ENCODE peak calls at places on chromosomes 16 and 17, in four cellular contexts. One of them, this sample, is unnamed.

GRCh38 chr16:88566158-88566557 is 4.0 kb upstream of the ZC3H18 start:
- DNase-seq in fibroblast of lung: peak
- DNase-seq in fibroblast of mammary gland: peak
- DNase-seq in ovary: no peak
- DNase-seq in this sample: no peak

GRCh38 chr16:11114366-11115164 is 141.4 kb downstream of the SOCS1 start:
- DNase-seq in fibroblast of lung: no peak
- DNase-seq in fibroblast of mammary gland: no peak
- DNase-seq in ovary: no peak
- DNase-seq in this sample: no peak

GRCh38 chr17:50677851-50678375 is 29.8 kb downstream of the ANKRD40 start:
- DNase-seq in fibroblast of lung: no peak
- DNase-seq in fibroblast of mammary gland: no peak
- DNase-seq in ovary: no peak
- DNase-seq in this sample: no peak

GRCh38 chr16:80330803-80331202 is 210.0 kb upstream of the DYNLRB2 start:
- DNase-seq in fibroblast of lung: no peak
- DNase-seq in fibroblast of mammary gland: no peak
- DNase-seq in ovary: no peak
- DNase-seq in this sample: no peak

GRCh38 chr16:84058211-84058610 is 15.6 kb upstream of the SLC38A8 start:
- DNase-seq in fibroblast of lung: no peak
- DNase-seq in fibroblast of mammary gland: no peak
- DNase-seq in ovary: no peak
- DNase-seq in this sample: no peak

GRCh38 chr16:81095953-81096714 is at the start of gene GCSH:
- DNase-seq in fibroblast of lung: peak
- DNase-seq in fibroblast of mammary gland: peak
- DNase-seq in ovary: peak
- DNase-seq in this sample: peak

GRCh38 chr17:27577124-27577761 is 53.7 kb upstream of the LGALS9 start:
- DNase-seq in fibroblast of lung: peak
- DNase-seq in fibroblast of mammary gland: peak
- DNase-seq in ovary: no peak
- DNase-seq in this sample: no peak

GRCh38 chr16:85754403-85754802 is 3.5 kb upstream of the C16orf74 start:
- DNase-seq in fibroblast of lung: no peak
- DNase-seq in fibroblast of mammary gland: no peak
- DNase-seq in ovary: no peak
- DNase-seq in this sample: no peak

GRCh38 chr16:80788016-80788415 is 16.4 kb downstream of the CDYL2 start:
- DNase-seq in fibroblast of lung: peak
- DNase-seq in fibroblast of mammary gland: peak
- DNase-seq in ovary: no peak
- DNase-seq in this sample: no peak

GRCh38 chr17:31321971-31322370 is 549 bp upstream of the EVI2A start:
- DNase-seq in fibroblast of lung: no peak
- DNase-seq in fibroblast of mammary gland: no peak
- DNase-seq in ovary: no peak
- DNase-seq in this sample: no peak

GRCh38 chr17:58338907-58339774 is 10.5 kb upstream of the TSPOAP1 start:
- DNase-seq in fibroblast of lung: peak
- DNase-seq in fibroblast of mammary gland: peak
- DNase-seq in ovary: no peak
- DNase-seq in this sample: no peak

GRCh38 chr17:71828182-71828596 is 292.6 kb upstream of the SOX9 start:
- DNase-seq in fibroblast of lung: peak
- DNase-seq in fibroblast of mammary gland: no peak
- DNase-seq in ovary: no peak
- DNase-seq in this sample: no peak

GRCh38 chr17:79129523-79129922 is 54.9 kb downstream of the ENGASE start:
- DNase-seq in fibroblast of lung: no peak
- DNase-seq in fibroblast of mammary gland: no peak
- DNase-seq in ovary: no peak
- DNase-seq in this sample: no peak

GRCh38 chr17:35539659-35540026 is 2.2 kb upstream of the SLFN12L start:
- DNase-seq in fibroblast of lung: no peak
- DNase-seq in fibroblast of mammary gland: no peak
- DNase-seq in ovary: no peak
- DNase-seq in this sample: no peak

GRCh38 chr17:17938388-17939107 is 33.7 kb downstream of the TOM1L2 start:
- DNase-seq in fibroblast of lung: peak
- DNase-seq in fibroblast of mammary gland: no peak
- DNase-seq in ovary: no peak
- DNase-seq in this sample: no peak

GRCh38 chr17:48532261-48532660 is 1.4 kb upstream of the HOXB1 start:
- DNase-seq in fibroblast of lung: no peak
- DNase-seq in fibroblast of mammary gland: no peak
- DNase-seq in ovary: no peak
- DNase-seq in this sample: no peak

GRCh38 chr17:73316919-73317505 is 5.2 kb upstream of the CDC42EP4 start:
- DNase-seq in fibroblast of lung: no peak
- DNase-seq in fibroblast of mammary gland: peak
- DNase-seq in ovary: no peak
- DNase-seq in this sample: no peak

GRCh38 chr17:38619937-38620550 is 14.3 kb upstream of the SRCIN1 start:
- DNase-seq in fibroblast of lung: no peak
- DNase-seq in fibroblast of mammary gland: no peak
- DNase-seq in ovary: no peak
- DNase-seq in this sample: no peak

GRCh38 chr17:8935194-8935593 is 30.3 kb downstream of the PIK3R5 start:
- DNase-seq in fibroblast of lung: peak
- DNase-seq in fibroblast of mammary gland: peak
- DNase-seq in ovary: no peak
- DNase-seq in this sample: no peak

GRCh38 chr17:48542956-48543853 is 1.7 kb downstream of the HOXB2 start:
- DNase-seq in fibroblast of lung: no peak
- DNase-seq in fibroblast of mammary gland: no peak
- DNase-seq in ovary: no peak
- DNase-seq in this sample: peak

GRCh38 chr17:20926532-20926931 is 116.3 kb downstream of the USP22 start:
- DNase-seq in fibroblast of lung: peak
- DNase-seq in fibroblast of mammary gland: peak
- DNase-seq in ovary: no peak
- DNase-seq in this sample: no peak

GRCh38 chr16:48099455-48099854 is 56.3 kb downstream of the ABCC12 start:
- DNase-seq in fibroblast of lung: no peak
- DNase-seq in fibroblast of mammary gland: peak
- DNase-seq in ovary: no peak
- DNase-seq in this sample: no peak

GRCh38 chr17:12666718-12667117 is 1.0 kb downstream of the MYOCD start:
- DNase-seq in fibroblast of lung: no peak
- DNase-seq in fibroblast of mammary gland: no peak
- DNase-seq in ovary: no peak
- DNase-seq in this sample: no peak

GRCh38 chr17:12664252-12664651 is 1.4 kb upstream of the MYOCD start:
- DNase-seq in fibroblast of lung: no peak
- DNase-seq in fibroblast of mammary gland: no peak
- DNase-seq in ovary: no peak
- DNase-seq in this sample: no peak

GRCh38 chr17:12665263-12666210 is at the start of gene MYOCD:
- DNase-seq in fibroblast of lung: peak
- DNase-seq in fibroblast of mammary gland: no peak
- DNase-seq in ovary: peak
- DNase-seq in this sample: peak

GRCh38 chr17:12664894-12665262 is 812 bp upstream of the MYOCD start:
- DNase-seq in fibroblast of lung: no peak
- DNase-seq in fibroblast of mammary gland: no peak
- DNase-seq in ovary: no peak
- DNase-seq in this sample: no peak

DNA sequence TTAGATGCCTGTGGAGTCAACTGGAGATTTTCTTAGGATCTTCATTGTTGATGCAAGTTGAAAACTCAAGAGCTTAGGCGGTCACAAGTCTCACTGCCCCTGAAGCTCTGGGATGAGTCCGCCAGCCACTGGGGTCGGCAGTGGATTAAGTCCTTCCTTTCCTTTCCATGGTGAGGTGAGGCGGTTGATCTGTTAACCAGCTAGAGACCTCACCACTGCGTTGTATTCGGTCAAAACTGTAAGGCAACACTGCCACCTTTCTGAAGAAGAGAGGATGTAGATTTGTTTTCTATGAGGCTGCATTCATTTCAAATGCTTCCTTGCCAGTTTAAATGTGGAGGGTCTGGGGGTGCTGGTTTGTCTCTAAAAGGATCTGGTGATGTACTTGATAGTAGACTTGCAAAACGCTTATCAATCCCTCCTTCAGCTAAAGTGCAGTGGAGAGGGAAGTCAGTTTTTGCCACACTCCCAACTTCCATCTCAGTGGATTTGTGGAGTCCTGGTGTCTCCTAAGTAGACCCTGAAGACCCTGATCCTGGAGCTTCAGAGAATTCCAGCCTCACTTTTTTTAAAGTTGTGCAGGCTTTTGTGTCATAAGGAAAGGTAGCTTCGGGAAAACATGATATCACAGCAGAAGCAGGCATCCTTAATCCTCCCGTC is 1.7 kb downstream of the MYOCD start:
- DNase-seq in fibroblast of lung: peak
- DNase-seq in fibroblast of mammary gland: peak
- DNase-seq in ovary: peak
- DNase-seq in this sample: peak
- TF ChIP-seq CTCF in fibroblast of lung: peak
- TF ChIP-seq CTCF in fibroblast of mammary gland: peak
- TF ChIP-seq CTCF in ovary: peak
- TF ChIP-seq CTCF in this sample: peak

DNA sequence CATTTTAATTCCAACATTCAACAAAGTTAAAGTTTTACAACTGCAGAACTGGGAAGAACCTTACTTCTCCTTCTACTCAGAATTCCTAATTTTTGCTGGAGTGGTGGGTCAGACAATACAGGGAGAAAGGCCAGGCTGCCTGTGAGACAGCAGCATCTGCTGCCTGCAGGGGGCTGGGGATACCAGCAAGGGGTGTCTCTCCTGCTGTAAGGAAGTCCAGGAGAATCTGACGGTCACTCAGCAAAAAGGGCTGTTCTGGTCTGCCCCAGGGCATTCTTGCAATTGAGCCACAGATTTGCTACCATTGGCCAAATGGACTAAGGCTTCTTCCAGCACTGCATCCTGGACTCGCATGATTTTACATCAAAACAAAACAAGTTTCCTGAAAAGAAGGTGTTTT is 426.6 kb upstream of the CDH11 start:
- DNase-seq in fibroblast of lung: no peak
- DNase-seq in fibroblast of mammary gland: no peak
- DNase-seq in ovary: no peak
- DNase-seq in this sample: no peak
- TF ChIP-seq CTCF in fibroblast of lung: peak
- TF ChIP-seq CTCF in fibroblast of mammary gland: peak
- TF ChIP-seq CTCF in ovary: no peak
- TF ChIP-seq CTCF in this sample: no peak

DNA sequence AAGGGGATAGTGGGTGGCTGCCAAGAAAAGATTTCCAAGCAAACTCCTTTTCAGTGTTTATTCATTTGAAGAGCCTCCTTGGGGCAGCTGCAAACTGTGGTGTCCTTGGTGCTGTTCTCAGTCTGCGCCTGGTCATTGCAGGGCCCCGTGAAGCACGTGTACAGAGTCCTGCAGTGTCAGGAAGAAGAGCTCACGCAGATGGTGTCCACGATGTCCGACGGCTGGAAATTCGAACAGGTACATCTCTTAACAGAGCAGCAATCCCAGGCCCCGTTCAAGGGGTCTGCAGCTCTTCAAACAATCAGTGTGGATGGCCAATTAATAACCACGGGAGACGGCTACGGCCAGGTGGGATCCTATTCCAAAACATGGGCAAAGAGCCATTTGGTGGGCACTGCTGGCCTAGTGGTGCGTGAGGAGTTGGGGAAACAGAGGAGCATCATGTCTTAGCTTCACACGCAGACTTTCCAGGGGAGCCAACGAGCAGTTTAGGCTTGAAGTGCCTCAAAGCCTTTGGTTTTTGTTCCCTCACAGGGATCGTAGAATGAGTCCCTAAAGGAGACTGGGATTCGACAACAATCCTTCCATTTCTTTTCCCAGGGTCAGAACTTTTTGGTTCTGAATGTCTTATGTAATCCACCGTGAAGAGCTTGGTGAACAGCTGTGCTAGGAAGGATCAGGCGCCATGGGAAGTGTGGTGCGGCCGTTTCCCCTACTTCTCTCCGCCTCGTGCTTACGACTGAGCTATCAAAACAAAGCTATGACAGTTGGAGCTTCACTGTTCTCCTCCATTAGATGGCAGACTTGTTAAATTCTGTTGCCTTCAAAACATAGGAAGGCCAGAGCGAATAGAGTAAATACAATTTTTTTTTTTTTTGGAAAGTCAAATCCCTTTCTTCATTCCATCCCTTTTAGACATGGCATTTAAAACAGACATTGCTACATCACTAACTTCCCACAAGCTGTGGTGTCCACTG is 12.6 kb downstream of the KCTD2 start:
- DNase-seq in fibroblast of lung: peak
- DNase-seq in fibroblast of mammary gland: peak
- DNase-seq in ovary: peak
- DNase-seq in this sample: no peak
- TF ChIP-seq CTCF in fibroblast of lung: peak
- TF ChIP-seq CTCF in fibroblast of mammary gland: peak
- TF ChIP-seq CTCF in ovary: peak
- TF ChIP-seq CTCF in this sample: no peak

GRCh38 chr17:2368383-2368782 is 31.1 kb downstream of the SGSM2 start:
- DNase-seq in fibroblast of lung: no peak
- DNase-seq in fibroblast of mammary gland: no peak
- DNase-seq in ovary: no peak
- DNase-seq in this sample: no peak

GRCh38 chr17:2364132-2365116 is 27.1 kb downstream of the SGSM2 start:
- DNase-seq in fibroblast of lung: no peak
- DNase-seq in fibroblast of mammary gland: no peak
- DNase-seq in ovary: no peak
- DNase-seq in this sample: no peak

GRCh38 chr17:2369039-2369438 is 31.7 kb downstream of the SGSM2 start:
- DNase-seq in fibroblast of lung: no peak
- DNase-seq in fibroblast of mammary gland: no peak
- DNase-seq in ovary: no peak
- DNase-seq in this sample: no peak

GRCh38 chr17:2365132-2365531 is 27.8 kb downstream of the SGSM2 start:
- DNase-seq in fibroblast of lung: no peak
- DNase-seq in fibroblast of mammary gland: no peak
- DNase-seq in ovary: no peak
- DNase-seq in this sample: no peak

DNA sequence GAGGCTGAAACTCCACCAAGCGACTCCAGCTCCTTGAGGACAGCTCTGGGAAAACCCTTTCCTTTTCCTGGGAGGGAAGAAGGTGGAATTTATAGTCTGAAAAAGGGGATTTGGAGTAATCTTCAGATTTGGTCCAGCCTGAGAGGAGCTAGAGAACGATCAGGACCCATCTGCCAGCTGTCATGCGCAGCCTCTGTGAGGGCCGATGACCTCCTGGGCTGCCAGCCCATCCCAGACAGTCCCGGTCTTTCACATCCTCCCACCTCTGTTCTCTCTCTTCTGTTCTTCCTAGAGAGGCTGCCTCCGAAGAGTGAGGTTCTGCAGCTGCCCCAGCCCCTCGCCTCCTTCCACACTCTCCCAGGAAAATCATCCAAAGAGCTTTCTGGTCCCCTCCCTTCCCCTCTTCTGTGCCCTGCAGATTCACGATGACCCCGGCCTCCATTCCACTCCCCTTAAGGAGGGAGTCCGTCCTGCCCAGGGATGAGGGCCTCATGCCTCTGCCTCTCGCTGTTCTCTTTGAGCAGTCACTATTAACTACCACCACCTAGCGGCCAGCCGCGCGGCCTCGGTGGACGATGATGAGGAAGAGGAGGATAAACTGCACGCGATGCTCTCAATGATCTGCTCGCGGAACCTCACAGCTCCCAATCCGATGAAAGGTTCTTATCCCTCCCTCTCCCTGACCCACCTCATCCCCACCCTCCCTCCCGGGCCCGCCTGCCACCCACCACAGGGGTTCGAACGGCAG is 29.6 kb downstream of the SGSM2 start:
- DNase-seq in fibroblast of lung: no peak
- DNase-seq in fibroblast of mammary gland: no peak
- DNase-seq in ovary: no peak
- DNase-seq in this sample: no peak
- TF ChIP-seq CTCF in fibroblast of lung: peak
- TF ChIP-seq CTCF in fibroblast of mammary gland: no peak
- TF ChIP-seq CTCF in ovary: no peak
- TF ChIP-seq CTCF in this sample: peak